ENCODE peak calls at places on chromosomes 11 and 22, in ten cellular contexts. N is A549, D is sigmoid colon, W is AG04450, B is adrenal gland, X is ascending aorta, C is lower lobe of right lung, K is cardiac fibroblast, R is dorsolateral prefrontal cortex, Q is upper lobe of right lung. P is an unnamed sample.

GRCh38 chr11:45097721-45098493 is 48.5 kb upstream of the PRDM11 start:
- DNase-seq in R (no peak), Q (no peak), N (no peak), D (no peak), K (peak), B (peak), X (peak), W (no peak), C (no peak), P (peak)

GRCh38 chr11:127567237-127567932 is 566.8 kb upstream of the KIRREL3 start:
- DNase-seq in X (no peak), N (no peak), C (no peak), B (no peak), D (no peak), R (no peak), Q (no peak), K (no peak), W (no peak), P (no peak)

GRCh38 chr22:27851974-27852713 is 50.6 kb upstream of the MN1 start:
- DNase-seq in N (no peak), D (peak), R (no peak), Q (no peak), K (peak), X (no peak), B (no peak), W (no peak), C (no peak), P (no peak)

GRCh38 chr11:108697872-108698473 is 33.1 kb downstream of the DDX10 start:
- DNase-seq in C (no peak), N (peak), R (peak), W (peak), B (peak), K (peak), Q (no peak), X (no peak), D (no peak), P (peak)

GRCh38 chr22:32791056-32791455 is 10.4 kb upstream of the TIMP3 start:
- DNase-seq in C (no peak), N (no peak), X (no peak), Q (no peak), R (no peak), W (no peak), B (no peak), D (no peak), K (no peak), P (no peak)

GRCh38 chr11:58285483-58286040 is 17.5 kb upstream of the OR10W1 start:
- DNase-seq in K (no peak), Q (no peak), R (no peak), X (no peak), N (no peak), W (no peak), B (no peak), C (no peak), D (no peak), P (no peak)

GRCh38 chr11:71452354-71453020 is 516 bp upstream of the NADSYN1 start:
- DNase-seq in B (peak), W (no peak), R (no peak), X (no peak), C (peak), Q (no peak), N (no peak), K (peak), D (peak), P (no peak)

GRCh38 chr11:64862914-64863313 is 15.5 kb downstream of the EHD1 start:
- DNase-seq in W (no peak), C (no peak), K (peak), Q (no peak), N (no peak), D (peak), X (no peak), B (no peak), R (no peak), P (no peak)

GRCh38 chr11:120130991-120131760 is 6.7 kb downstream of the TRIM29 start:
- DNase-seq in X (peak), B (no peak), W (no peak), C (peak), N (no peak), Q (peak), K (no peak), D (peak), R (peak), P (no peak)

GRCh38 chr11:94563176-94563847 is 3.9 kb upstream of the PIWIL4 start:
- DNase-seq in R (no peak), W (peak), B (no peak), Q (no peak), N (peak), D (no peak), X (no peak), C (no peak), K (peak), P (no peak)

GRCh38 chr11:68431984-68432600 is 28.5 kb upstream of the PPP6R3 start:
- DNase-seq in R (no peak), B (no peak), D (no peak), X (no peak), C (no peak), K (no peak), W (no peak), Q (no peak), N (no peak), P (no peak)

GRCh38 chr11:43135966-43136534 is 175.7 kb upstream of the API5 start:
- DNase-seq in D (no peak), B (no peak), Q (no peak), R (no peak), W (no peak), K (no peak), C (no peak), X (no peak), N (no peak), P (no peak)

GRCh38 chr11:46594785-46595184 is 962 bp upstream of the AMBRA1 start:
- DNase-seq in Q (no peak), K (no peak), D (no peak), R (no peak), N (no peak), C (no peak), B (no peak), W (no peak), X (no peak), P (no peak)

GRCh38 chr22:27274770-27275449 is 526.6 kb downstream of the MN1 start:
- DNase-seq in R (no peak), W (no peak), X (no peak), K (peak), N (no peak), C (no peak), Q (no peak), D (no peak), B (no peak), P (no peak)

GRCh38 chr11:125408281-125408680 is 87.8 kb downstream of the FEZ1 start:
- DNase-seq in C (no peak), W (no peak), X (no peak), B (no peak), K (no peak), N (no peak), Q (no peak), R (peak), D (peak), P (no peak)

GRCh38 chr11:1714908-1715885 is 18.2 kb downstream of the KRTAP5-6 start:
- DNase-seq in N (no peak), K (no peak), C (no peak), W (no peak), R (no peak), B (peak), X (no peak), Q (no peak), D (no peak), P (no peak)

GRCh38 chr22:19012308-19012990 is 76.4 kb upstream of the PRODH start:
- DNase-seq in K (no peak), X (no peak), N (no peak), D (no peak), R (no peak), B (no peak), C (no peak), Q (no peak), W (no peak), P (no peak)

GRCh38 chr11:19398772-19399542 is 158.2 kb upstream of the E2F8 start:
- DNase-seq in N (no peak), X (no peak), W (peak), B (peak), R (no peak), C (no peak), Q (no peak), K (peak), D (peak), P (no peak)

GRCh38 chr11:92453055-92453454 is 228.4 kb downstream of the FAT3 start:
- DNase-seq in B (no peak), D (no peak), Q (no peak), R (no peak), K (peak), N (no peak), W (peak), C (no peak), X (no peak), P (no peak)

GRCh38 chr22:37254206-37254866 is 10.3 kb upstream of the RAC2 start:
- DNase-seq in D (no peak), R (no peak), X (no peak), W (peak), K (peak), C (peak), N (no peak), B (no peak), Q (peak), P (no peak)

GRCh38 chr11:66600219-66600923 is 7.4 kb downstream of the CCS start:
- DNase-seq in B (no peak), R (no peak), Q (no peak), N (no peak), X (no peak), K (peak), W (no peak), D (no peak), C (no peak), P (no peak)

DNA sequence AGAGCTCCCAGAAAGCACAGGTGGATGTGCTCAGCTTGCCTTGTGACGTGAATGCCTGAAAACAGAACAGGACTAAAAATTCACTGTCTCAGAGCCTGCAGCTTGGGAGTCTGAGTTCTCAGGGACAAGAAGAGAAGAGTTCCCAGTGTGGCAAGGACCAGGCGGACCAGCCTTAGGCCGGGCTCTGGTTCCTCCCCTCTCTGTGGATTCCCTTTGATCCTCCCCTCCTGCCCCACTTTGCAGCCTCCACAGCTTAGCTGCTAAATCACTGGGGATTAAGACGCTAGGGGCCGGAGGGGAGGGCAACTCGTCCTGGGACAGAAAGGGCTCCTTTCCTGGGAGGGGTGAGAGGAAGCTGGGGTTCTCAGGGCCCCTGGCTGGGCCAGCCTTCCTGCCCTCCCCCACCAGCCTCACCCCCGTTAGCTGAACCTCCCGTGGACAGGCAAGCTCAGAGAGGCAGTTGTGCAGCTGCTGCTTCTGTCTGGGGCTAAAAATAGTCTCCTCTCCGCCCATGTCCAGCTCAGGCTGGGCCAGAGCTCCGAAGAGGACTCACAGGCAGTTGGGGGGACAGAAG is 29.9 kb upstream of the JAM3 start:
- DNase-seq in K (no peak), N (no peak), B (no peak), D (peak), C (no peak), X (no peak), W (no peak), R (no peak), Q (no peak), P (no peak)
- H3K4me3 ChIP-seq in K (no peak), N (no peak), B (no peak), D (no peak), C (no peak), X (no peak), W (no peak), R (no peak), Q (no peak), P (no peak)

GRCh38 chr11:15624701-15625100 is 510.0 kb downstream of the INSC start:
- DNase-seq in D (no peak), Q (no peak), C (no peak), W (no peak), B (no peak), K (no peak), N (no peak), X (no peak), R (no peak), P (no peak)

GRCh38 chr11:15625691-15626090 is 511.0 kb downstream of the INSC start:
- DNase-seq in W (no peak), D (no peak), X (no peak), N (no peak), C (no peak), Q (no peak), R (no peak), K (no peak), B (no peak), P (no peak)

GRCh38 chr11:15635501-15635900 is 520.8 kb downstream of the INSC start:
- DNase-seq in N (no peak), W (no peak), X (no peak), C (no peak), Q (no peak), D (no peak), R (no peak), K (no peak), B (no peak), P (no peak)

GRCh38 chr11:15627560-15627959 is 512.8 kb downstream of the INSC start:
- DNase-seq in B (no peak), X (no peak), D (no peak), N (no peak), K (no peak), W (peak), R (no peak), C (no peak), Q (no peak), P (no peak)

GRCh38 chr11:15629690-15630321 is 515.1 kb downstream of the INSC start:
- DNase-seq in W (no peak), N (no peak), R (no peak), K (no peak), B (no peak), X (no peak), C (peak), Q (no peak), D (no peak), P (no peak)
- TF ChIP-seq CTCF in W (peak), N (no peak), R (no peak), K (peak), B (peak), X (no peak), C (peak), Q (no peak), D (no peak), P (no peak)

DNA sequence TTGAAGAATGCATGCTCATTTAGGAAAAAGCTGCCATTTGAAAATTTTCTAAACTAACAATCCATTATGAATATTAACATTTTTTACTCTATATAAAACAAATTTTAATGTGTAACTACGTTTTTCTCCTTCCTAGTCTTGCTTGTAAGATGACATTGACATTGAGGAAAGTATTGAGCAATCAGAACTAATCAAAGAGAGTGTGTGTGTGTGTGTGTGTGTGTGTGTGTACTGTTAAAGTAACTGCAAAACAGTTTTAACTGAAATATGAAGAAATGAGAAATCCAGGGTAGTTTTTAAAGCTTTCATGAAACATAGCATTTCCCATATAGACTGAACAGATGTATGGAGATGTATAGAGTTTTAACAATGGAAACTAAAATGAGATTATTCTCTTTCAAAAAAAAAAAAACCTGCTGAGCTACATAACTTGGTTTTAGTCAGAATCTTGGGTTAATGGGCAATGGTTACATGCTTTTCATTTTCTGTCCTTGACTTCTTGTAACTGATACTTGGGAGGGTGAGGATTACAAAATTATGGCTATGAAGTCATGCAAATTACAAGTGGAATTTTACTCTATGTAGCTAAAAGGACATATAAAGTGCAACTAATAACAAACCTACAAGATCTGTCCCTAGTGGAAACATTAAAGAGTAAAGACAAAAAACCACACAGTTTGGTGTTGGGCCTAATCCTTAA is 2.0 kb downstream of the PDGFD start:
- DNase-seq in N (no peak), X (no peak), D (no peak), R (no peak), Q (no peak), K (peak), W (no peak), C (no peak), B (no peak), P (no peak)
- H3K4me3 ChIP-seq in N (no peak), X (peak), D (no peak), R (no peak), Q (no peak), K (no peak), W (peak), C (no peak), B (peak), P (no peak)

DNA sequence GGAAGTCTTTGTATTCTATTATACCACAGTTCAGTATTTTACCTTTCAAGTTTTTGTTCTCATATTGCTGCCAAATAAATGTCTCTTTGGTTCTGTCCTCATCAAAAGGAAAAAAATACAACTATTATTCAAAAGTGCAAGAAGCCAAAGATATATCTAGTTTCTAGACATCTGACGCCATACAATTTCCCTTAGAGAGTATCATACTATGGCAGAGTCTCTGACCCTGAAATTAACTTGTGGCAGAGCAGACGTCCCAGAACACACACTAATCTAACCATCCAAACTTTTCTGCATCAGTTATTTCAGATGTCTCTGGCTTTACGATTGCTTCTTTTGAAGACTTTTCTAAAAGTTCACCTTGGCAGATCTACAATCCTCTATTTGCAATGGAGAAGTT is 2.6 kb downstream of the OR51T1 start:
- DNase-seq in D (no peak), Q (no peak), C (no peak), W (no peak), R (no peak), N (no peak), X (no peak), K (no peak), B (no peak), P (no peak)
- TF ChIP-seq CTCF in D (no peak), Q (no peak), C (no peak), W (no peak), R (no peak), N (no peak), X (no peak), K (no peak), B (no peak), P (no peak)